ENCODE peak calls at places on chromosomes 1 and 21, in eight cellular contexts. T is GM23338; E is activated CD4-positive, CD25-positive, alpha-beta regulatory T cell; B is T1000; H is Right ventricle myocardium superior; G is HTR-8/SVneo; V is NCI-H1694; Z is HFF-Myc. A is an unnamed sample.

GRCh38 chr21:32312321-32312720 is 13.7 kb downstream of the MRAP start:
- DNase-seq in T (no peak), E (no peak), B (no peak), H (peak), G (no peak), V (no peak), Z (no peak), A (no peak)

GRCh38 chr1:45673956-45674355 is 12.4 kb downstream of the GPBP1L1 start:
- DNase-seq in T (no peak), E (no peak), B (no peak), H (no peak), G (no peak), V (no peak), Z (no peak), A (no peak)

GRCh38 chr1:150820710-150821521 is 12.9 kb upstream of the CTSK start:
- DNase-seq in T (no peak), E (no peak), B (no peak), H (no peak), G (no peak), V (no peak), Z (no peak), A (no peak)

GRCh38 chr1:8847990-8848389 is 30.5 kb downstream of the ENO1 start:
- DNase-seq in T (no peak), E (no peak), B (no peak), H (no peak), G (no peak), V (no peak), Z (no peak), A (no peak)

GRCh38 chr1:218557731-218558130 is 212.6 kb downstream of the TGFB2 start:
- DNase-seq in T (peak), E (no peak), B (no peak), H (no peak), G (no peak), V (no peak), Z (no peak), A (no peak)

GRCh38 chr1:182611787-182612186 is 7.6 kb upstream of the RGS16 start:
- DNase-seq in T (peak), E (no peak), B (no peak), H (no peak), G (no peak), V (peak), Z (no peak), A (no peak)

GRCh38 chr1:44733365-44733764 is 2.4 kb upstream of the RNU5D-1 start:
- DNase-seq in T (no peak), E (no peak), B (no peak), H (no peak), G (no peak), V (no peak), Z (no peak), A (no peak)

GRCh38 chr21:15001773-15002647 is 62.8 kb downstream of the NRIP1 start:
- DNase-seq in T (peak), E (no peak), B (no peak), H (no peak), G (no peak), V (no peak), Z (no peak), A (no peak)

GRCh38 chr1:209367031-209367813 is 216.3 kb upstream of the CAMK1G start:
- DNase-seq in T (no peak), E (no peak), B (no peak), H (no peak), G (no peak), V (no peak), Z (no peak), A (no peak)

GRCh38 chr1:203626910-203627246 is 246 bp downstream of the ATP2B4 start:
- DNase-seq in T (peak), E (no peak), B (no peak), H (peak), G (no peak), V (no peak), Z (no peak), A (no peak)

GRCh38 chr1:147414505-147415163 is 126.7 kb upstream of the BCL9 start:
- DNase-seq in T (no peak), E (no peak), B (no peak), H (no peak), G (no peak), V (no peak), Z (no peak), A (no peak)

GRCh38 chr1:39676951-39677350 is 5.0 kb upstream of the NT5C1A start:
- DNase-seq in T (no peak), E (no peak), B (no peak), H (no peak), G (peak), V (no peak), Z (no peak), A (no peak)

GRCh38 chr21:45304945-45305344 is 17.2 kb upstream of the POFUT2 start:
- DNase-seq in T (no peak), E (no peak), B (no peak), H (peak), G (no peak), V (no peak), Z (no peak), A (no peak)

GRCh38 chr21:37915941-37916794 is at the start of gene KCNJ6:
- DNase-seq in T (peak), E (no peak), B (no peak), H (peak), G (peak), V (peak), Z (no peak), A (no peak)

GRCh38 chr1:14877224-14877623 is 276.3 kb upstream of the TMEM51 start:
- DNase-seq in T (no peak), E (no peak), B (no peak), H (no peak), G (no peak), V (no peak), Z (no peak), A (no peak)

GRCh38 chr1:204711947-204712701 is 26.6 kb upstream of the LRRN2 start:
- DNase-seq in T (no peak), E (no peak), B (no peak), H (peak), G (no peak), V (peak), Z (no peak), A (peak)

GRCh38 chr1:74703386-74704182 is 29.3 kb downstream of the CRYZ start:
- DNase-seq in T (no peak), E (no peak), B (no peak), H (no peak), G (no peak), V (no peak), Z (no peak), A (no peak)

GRCh38 chr1:28123461-28123961 is 35.1 kb upstream of the EYA3 start:
- DNase-seq in T (no peak), E (no peak), B (no peak), H (no peak), G (no peak), V (no peak), Z (no peak), A (no peak)

GRCh38 chr21:30097791-30098190 is 68.8 kb downstream of the CLDN17 start:
- DNase-seq in T (no peak), E (no peak), B (no peak), H (no peak), G (no peak), V (no peak), Z (no peak), A (no peak)

GRCh38 chr1:224783006-224783651 is 146.3 kb upstream of the DNAH14 start:
- DNase-seq in T (no peak), E (no peak), B (no peak), H (no peak), G (no peak), V (no peak), Z (no peak), A (no peak)

GRCh38 chr1:40856116-40856515 is 6.0 kb downstream of the CITED4 start:
- DNase-seq in T (no peak), E (no peak), B (no peak), H (no peak), G (no peak), V (no peak), Z (no peak), A (no peak)

GRCh38 chr1:232570007-232570406 is 59.9 kb downstream of the SIPA1L2 start:
- DNase-seq in T (no peak), E (no peak), B (no peak), H (no peak), G (no peak), V (no peak), Z (no peak), A (no peak)

GRCh38 chr1:62391369-62391971 is 45.4 kb upstream of the USP1 start:
- DNase-seq in T (peak), E (no peak), B (no peak), H (no peak), G (no peak), V (peak), Z (no peak), A (no peak)

GRCh38 chr21:36994501-36995189 is 11.9 kb upstream of the RIPPLY3 start:
- DNase-seq in T (peak), E (no peak), B (no peak), H (no peak), G (no peak), V (no peak), Z (no peak), A (no peak)

GRCh38 chr21:16563795-16564194 is 834.0 kb downstream of the USP25 start:
- DNase-seq in T (peak), E (no peak), B (no peak), H (peak), G (peak), V (no peak), Z (no peak), A (no peak)

GRCh38 chr1:53112271-53112774 is 30.1 kb downstream of the SLC1A7 start:
- DNase-seq in T (no peak), E (no peak), B (peak), H (no peak), G (no peak), V (no peak), Z (no peak), A (no peak)

GRCh38 chr1:168762473-168762872 is 33.5 kb upstream of the DPT start:
- DNase-seq in T (no peak), E (no peak), B (no peak), H (no peak), G (no peak), V (no peak), Z (no peak), A (no peak)

GRCh38 chr1:21233480-21233879 is 56.8 kb downstream of the ECE1 start:
- DNase-seq in T (no peak), E (no peak), B (no peak), H (no peak), G (no peak), V (no peak), Z (no peak), A (no peak)

GRCh38 chr1:16139473-16139962 is 16.4 kb downstream of the EPHA2 start:
- DNase-seq in T (no peak), E (no peak), B (peak), H (no peak), G (peak), V (no peak), Z (peak), A (no peak)

GRCh38 chr1:178725603-178726517 is 816 bp downstream of the RALGPS2 start:
- DNase-seq in T (peak), E (no peak), B (peak), H (peak), G (peak), V (peak), Z (peak), A (peak)

GRCh38 chr1:94325379-94326302 is 88.3 kb upstream of the ARHGAP29 start:
- DNase-seq in T (no peak), E (no peak), B (peak), H (no peak), G (peak), V (peak), Z (peak), A (no peak)

GRCh38 chr1:174414205-174414604 is 33.6 kb upstream of the GPR52 start:
- DNase-seq in T (no peak), E (no peak), B (no peak), H (no peak), G (no peak), V (no peak), Z (no peak), A (no peak)

GRCh38 chr1:213568929-213569815 is 418.6 kb upstream of the PROX1 start:
- DNase-seq in T (no peak), E (no peak), B (no peak), H (no peak), G (no peak), V (no peak), Z (no peak), A (no peak)

GRCh38 chr21:30044447-30045064 is 104.8 kb upstream of the GRIK1 start:
- DNase-seq in T (peak), E (no peak), B (peak), H (no peak), G (no peak), V (peak), Z (peak), A (no peak)

GRCh38 chr1:150321826-150322166 is 463 bp downstream of the PRPF3 start:
- DNase-seq in T (no peak), E (no peak), B (no peak), H (no peak), G (no peak), V (no peak), Z (no peak), A (no peak)

A was measured in heart right ventricle.